ENCODE peak calls at places on chromosomes 4 and X, in nine cellular contexts. F is stimulated activated CD4-positive, alpha-beta T cell treated with anti-CD3 and anti-CD28 coated beads, Interleukin-4, amount 100 ng/mL, for 48 hours; Q is GM20000; O is AG04450; K is colonic mucosa; E is heart left ventricle; M is hypothalamus; W is ELR; G is keratinocyte. J is an unnamed sample.

GRCh38 chr4:1501754-1502500 is 95.7 kb upstream of the NKX1-1 start:
- DNase-seq in F (no peak), Q (no peak), O (no peak), K (no peak), E (no peak), M (no peak), W (no peak), G (no peak), J (no peak)

GRCh38 chr4:82523179-82523578 is 38.6 kb downstream of the TMEM150C start:
- DNase-seq in F (no peak), Q (no peak), O (no peak), K (no peak), E (no peak), M (no peak), W (no peak), G (no peak), J (no peak)

GRCh38 chr4:54101190-54102041 is 1.5 kb downstream of the GSX2 start:
- DNase-seq in F (no peak), Q (no peak), O (no peak), K (no peak), E (no peak), M (no peak), W (no peak), G (no peak), J (no peak)

GRCh38 chrX:151359931-151360871 is 36.8 kb upstream of the VMA21 start:
- DNase-seq in F (peak; percentile 21), Q (peak; percentile 23), O (no peak), K (peak; percentile 23), E (no peak), M (no peak), W (peak; percentile 36), G (no peak), J (no peak)

GRCh38 chrX:44765556-44765955 is 78.3 kb upstream of the DUSP21 start:
- DNase-seq in F (no peak), Q (no peak), O (no peak), K (no peak), E (no peak), M (no peak), W (peak; percentile 17), G (no peak), J (no peak)

GRCh38 chrX:123489011-123489410 is 243.8 kb downstream of the THOC2 start:
- DNase-seq in F (no peak), Q (no peak), O (no peak), K (no peak), E (no peak), M (no peak), W (no peak), G (no peak), J (no peak)

GRCh38 chr4:107153228-107153627 is 117.1 kb upstream of the DKK2 start:
- DNase-seq in F (no peak), Q (no peak), O (no peak), K (peak; percentile 53), E (no peak), M (no peak), W (peak; percentile 33), G (no peak), J (no peak)

GRCh38 chr4:183541081-183542045 is 36.5 kb downstream of the ING2 start:
- DNase-seq in F (no peak), Q (no peak), O (peak; percentile 8), K (no peak), E (no peak), M (no peak), W (no peak), G (no peak), J (peak; percentile 23)

GRCh38 chrX:41737065-41737464 is 13.1 kb downstream of the GPR82 start:
- DNase-seq in F (no peak), Q (no peak), O (no peak), K (no peak), E (no peak), M (no peak), W (no peak), G (no peak), J (no peak)

GRCh38 chr4:78876568-78877320 is 62.5 kb downstream of the PAQR3 start:
- DNase-seq in F (no peak), Q (no peak), O (peak; percentile 2), K (no peak), E (no peak), M (no peak), W (peak; percentile 48), G (no peak), J (no peak)

GRCh38 chr4:156865391-156865790 is 106.2 kb downstream of the PDGFC start:
- DNase-seq in F (no peak), Q (no peak), O (no peak), K (no peak), E (no peak), M (no peak), W (no peak), G (no peak), J (no peak)

GRCh38 chrX:39688576-39689373 is 409.0 kb downstream of the BCOR start:
- DNase-seq in F (peak; percentile 12), Q (peak; percentile 30), O (no peak), K (peak; percentile 65), E (peak; percentile 77), M (peak; percentile 65), W (peak; percentile 46), G (no peak), J (no peak)

GRCh38 chr4:157052429-157053040 is 23.4 kb upstream of the GLRB start:
- DNase-seq in F (no peak), Q (no peak), O (no peak), K (no peak), E (no peak), M (no peak), W (no peak), G (no peak), J (no peak)

GRCh38 chr4:165716472-165716871 is 156.6 kb upstream of the TLL1 start:
- DNase-seq in F (no peak), Q (no peak), O (no peak), K (no peak), E (peak; percentile 10), M (no peak), W (no peak), G (no peak), J (no peak)

GRCh38 chr4:165879581-165879980 is 6.5 kb downstream of the TLL1 start:
- DNase-seq in F (no peak), Q (no peak), O (no peak), K (no peak), E (no peak), M (no peak), W (no peak), G (no peak), J (no peak)

GRCh38 chrX:105701310-105702052 is 120.9 kb upstream of the NRK start:
- DNase-seq in F (no peak), Q (no peak), O (no peak), K (no peak), E (no peak), M (no peak), W (peak; percentile 0), G (no peak), J (no peak)

J was measured in AG09319.